ENCODE peak calls at places on chromosomes 1 and 21, in four cellular contexts. D is A673, G is A549, L is astrocyte. Z is an unnamed sample. For H3K4me1, the result is how much of the 10 kb centered on the place peaks cover.

GRCh38 chr21:20507783-20508182 is 490.4 kb upstream of the NCAM2 start:
- DNase-seq in D (no peak), G (no peak), L (no peak), Z (no peak)

GRCh38 chr21:42761776-42762335 is 108.4 kb downstream of the PDE9A start:
- DNase-seq in D (no peak), G (no peak), L (no peak), Z (no peak)

GRCh38 chr1:197761654-197762053 is 13.6 kb downstream of the DENND1B start:
- DNase-seq in D (no peak), G (no peak), L (no peak), Z (no peak)

GRCh38 chr1:93613895-93614294 is 67.7 kb downstream of the BCAR3 start:
- DNase-seq in D (no peak), G (no peak), L (peak), Z (no peak)

GRCh38 chr1:75937034-75937433 is 4.8 kb upstream of the ASB17 start:
- DNase-seq in D (no peak), G (no peak), L (peak), Z (no peak)

GRCh38 chr1:167374014-167374413 is 144.3 kb downstream of the CD247 start:
- DNase-seq in D (no peak), G (no peak), L (no peak), Z (peak)

GRCh38 chr1:233240839-233241682 is 54.5 kb downstream of the PCNX2 start:
- DNase-seq in D (peak), G (peak), L (no peak), Z (peak)

GRCh38 chr1:83815348-83815747 is 183.6 kb downstream of the TTLL7 start:
- DNase-seq in D (no peak), G (no peak), L (peak), Z (no peak)

GRCh38 chr1:70436617-70437236 is 25.7 kb downstream of the CTH start:
- DNase-seq in D (peak), G (no peak), L (no peak), Z (no peak)

GRCh38 chr1:179121159-179121938 is 39.5 kb downstream of the TOR3A start:
- DNase-seq in D (peak), G (peak), L (no peak), Z (peak)

GRCh38 chr1:164806531-164806930 is 247.5 kb downstream of the PBX1 start:
- DNase-seq in D (no peak), G (no peak), L (no peak), Z (no peak)
- H3K4me1 ChIP-seq in D (under half), G (under half), L (under half), Z (under half)

GRCh38 chr1:181043025-181043880 is 9.5 kb downstream of the MR1 start:
- DNase-seq in D (no peak), G (no peak), L (no peak), Z (peak)

GRCh38 chr1:181040284-181040865 is 6.6 kb downstream of the MR1 start:
- DNase-seq in D (no peak), G (no peak), L (no peak), Z (no peak)

GRCh38 chr1:181036107-181036843 is 2.5 kb downstream of the MR1 start:
- DNase-seq in D (no peak), G (no peak), L (no peak), Z (no peak)

GRCh38 chr1:181033799-181034391 is at the start of gene MR1:
- DNase-seq in D (peak), G (peak), L (peak), Z (peak)

DNA sequence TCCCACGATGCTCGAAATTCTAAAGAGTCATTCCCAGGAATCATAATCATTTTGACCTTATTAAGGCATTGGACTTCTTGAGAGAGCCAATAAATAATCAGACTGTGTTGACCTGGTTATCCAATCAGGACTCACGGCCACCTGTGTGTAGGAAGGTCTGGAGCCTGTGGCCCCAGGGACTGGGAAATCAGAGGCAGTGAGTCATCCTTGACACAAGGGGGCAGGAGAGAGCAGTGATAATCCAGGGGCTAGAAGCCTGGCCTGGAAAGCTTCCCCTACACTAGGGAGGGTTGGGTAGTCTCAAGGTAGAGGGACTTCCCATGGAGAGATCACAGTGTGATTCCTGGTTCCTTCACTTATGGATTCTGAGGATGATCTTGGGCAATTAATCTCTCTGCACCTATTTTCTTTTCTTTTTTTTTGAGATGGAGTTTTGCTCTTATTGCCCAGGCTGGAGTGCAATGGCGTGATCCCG is 4.7 kb downstream of the MR1 start:
- DNase-seq in D (peak), G (peak), L (peak), Z (peak)
- H3K4me1 ChIP-seq in D (under half), G (under half), L (under half), Z (under half)

GRCh38 chr21:45632165-45632896 is 11.2 kb upstream of the PCBP3 start:
- DNase-seq in D (no peak), G (no peak), L (no peak), Z (no peak)
- H3K4me1 ChIP-seq in D (under half), G (under half), L (under half), Z (under half)

GRCh38 chr1:89704014-89704413 is 71.1 kb downstream of the LRRC8C start:
- DNase-seq in D (no peak), G (no peak), L (no peak), Z (peak)
- H3K4me1 ChIP-seq in D (under half), G (under half), L (under half), Z (under half)